ENCODE peak calls at places on chromosomes 12 and 14, in eight cellular contexts. One of them, this sample, is unnamed. For H3K27me3, the result is how much of the 10 kb centered on the place peaks cover.

GRCh38 chr14:88825078-88825458 is 617 bp downstream of the TTC8 start:
- DNase-seq in IMR-90: peak
- DNase-seq in heart right ventricle: no peak
- DNase-seq in HL-60: no peak
- DNase-seq in GM23338: no peak
- DNase-seq in lower lobe of right lung: no peak
- DNase-seq in sigmoid colon: no peak
- DNase-seq in kidney epithelial cell: no peak
- DNase-seq in this sample: no peak

GRCh38 chr12:123180171-123180570 is 29.3 kb upstream of the PITPNM2 start:
- DNase-seq in lower lobe of right lung: no peak
- DNase-seq in kidney epithelial cell: no peak
- DNase-seq in sigmoid colon: no peak
- DNase-seq in GM23338: no peak
- DNase-seq in HL-60: no peak
- DNase-seq in IMR-90: no peak
- DNase-seq in heart right ventricle: no peak
- DNase-seq in this sample: no peak

GRCh38 chr12:14952295-14952995 is 9.0 kb downstream of the ARHGDIB start:
- DNase-seq in lower lobe of right lung: no peak
- DNase-seq in GM23338: no peak
- DNase-seq in sigmoid colon: no peak
- DNase-seq in HL-60: peak
- DNase-seq in IMR-90: peak
- DNase-seq in kidney epithelial cell: peak
- DNase-seq in heart right ventricle: peak
- DNase-seq in this sample: peak

GRCh38 chr12:49059385-49060232 is 985 bp downstream of the KMT2D start:
- DNase-seq in GM23338: peak
- DNase-seq in sigmoid colon: no peak
- DNase-seq in IMR-90: no peak
- DNase-seq in lower lobe of right lung: no peak
- DNase-seq in HL-60: no peak
- DNase-seq in heart right ventricle: no peak
- DNase-seq in kidney epithelial cell: no peak
- DNase-seq in this sample: no peak

GRCh38 chr14:95069018-95069417 is 88.3 kb downstream of the DICER1 start:
- DNase-seq in sigmoid colon: no peak
- DNase-seq in HL-60: no peak
- DNase-seq in kidney epithelial cell: no peak
- DNase-seq in GM23338: no peak
- DNase-seq in lower lobe of right lung: no peak
- DNase-seq in IMR-90: no peak
- DNase-seq in heart right ventricle: no peak
- DNase-seq in this sample: no peak

GRCh38 chr14:88248606-88249005 is 74.5 kb downstream of the KCNK10 start:
- DNase-seq in kidney epithelial cell: no peak
- DNase-seq in IMR-90: no peak
- DNase-seq in heart right ventricle: no peak
- DNase-seq in lower lobe of right lung: no peak
- DNase-seq in GM23338: no peak
- DNase-seq in sigmoid colon: no peak
- DNase-seq in HL-60: no peak
- DNase-seq in this sample: no peak

GRCh38 chr12:39036060-39036459 is 130.7 kb upstream of the CPNE8 start:
- DNase-seq in lower lobe of right lung: no peak
- DNase-seq in heart right ventricle: no peak
- DNase-seq in sigmoid colon: no peak
- DNase-seq in IMR-90: no peak
- DNase-seq in GM23338: no peak
- DNase-seq in HL-60: no peak
- DNase-seq in kidney epithelial cell: no peak
- DNase-seq in this sample: no peak

GRCh38 chr14:62661818-62662217 is 383.4 kb downstream of the KCNH5 start:
- DNase-seq in lower lobe of right lung: no peak
- DNase-seq in sigmoid colon: no peak
- DNase-seq in GM23338: no peak
- DNase-seq in heart right ventricle: no peak
- DNase-seq in IMR-90: peak
- DNase-seq in HL-60: no peak
- DNase-seq in kidney epithelial cell: no peak
- DNase-seq in this sample: no peak

GRCh38 chr14:106530423-106531107 is 1004.2 kb downstream of the TMEM121 start:
- DNase-seq in HL-60: no peak
- DNase-seq in heart right ventricle: no peak
- DNase-seq in IMR-90: no peak
- DNase-seq in lower lobe of right lung: no peak
- DNase-seq in sigmoid colon: no peak
- DNase-seq in GM23338: peak
- DNase-seq in kidney epithelial cell: no peak
- DNase-seq in this sample: peak

GRCh38 chr14:86961106-86961716 is 1031.8 kb downstream of the GALC start:
- DNase-seq in IMR-90: peak
- DNase-seq in GM23338: peak
- DNase-seq in heart right ventricle: no peak
- DNase-seq in lower lobe of right lung: no peak
- DNase-seq in HL-60: no peak
- DNase-seq in sigmoid colon: no peak
- DNase-seq in kidney epithelial cell: no peak
- DNase-seq in this sample: no peak

GRCh38 chr14:52961060-52961639 is 10.3 kb upstream of the FERMT2 start:
- DNase-seq in HL-60: peak
- DNase-seq in kidney epithelial cell: no peak
- DNase-seq in IMR-90: peak
- DNase-seq in heart right ventricle: peak
- DNase-seq in GM23338: peak
- DNase-seq in lower lobe of right lung: no peak
- DNase-seq in sigmoid colon: peak
- DNase-seq in this sample: no peak

GRCh38 chr12:111578971-111579340 is 20.2 kb downstream of the ATXN2 start:
- DNase-seq in GM23338: no peak
- DNase-seq in lower lobe of right lung: no peak
- DNase-seq in sigmoid colon: no peak
- DNase-seq in kidney epithelial cell: no peak
- DNase-seq in IMR-90: no peak
- DNase-seq in heart right ventricle: no peak
- DNase-seq in HL-60: no peak
- DNase-seq in this sample: no peak

GRCh38 chr12:111404362-111405148 is 1.2 kb upstream of the SH2B3 start:
- DNase-seq in lower lobe of right lung: peak
- DNase-seq in IMR-90: no peak
- DNase-seq in heart right ventricle: no peak
- DNase-seq in GM23338: peak
- DNase-seq in sigmoid colon: peak
- DNase-seq in kidney epithelial cell: no peak
- DNase-seq in HL-60: no peak
- DNase-seq in this sample: peak

GRCh38 chr12:22856120-22856699 is 231.2 kb downstream of the ETNK1 start:
- DNase-seq in lower lobe of right lung: no peak
- DNase-seq in heart right ventricle: no peak
- DNase-seq in sigmoid colon: no peak
- DNase-seq in HL-60: no peak
- DNase-seq in IMR-90: peak
- DNase-seq in GM23338: peak
- DNase-seq in kidney epithelial cell: no peak
- DNase-seq in this sample: no peak

GRCh38 chr12:129052373-129052772 is 199.1 kb downstream of the GLT1D1 start:
- DNase-seq in GM23338: no peak
- DNase-seq in IMR-90: no peak
- DNase-seq in heart right ventricle: no peak
- DNase-seq in lower lobe of right lung: no peak
- DNase-seq in HL-60: no peak
- DNase-seq in sigmoid colon: no peak
- DNase-seq in kidney epithelial cell: no peak
- DNase-seq in this sample: no peak

GRCh38 chr12:11824736-11825135 is 175.3 kb downstream of the ETV6 start:
- DNase-seq in IMR-90: no peak
- DNase-seq in HL-60: no peak
- DNase-seq in GM23338: no peak
- DNase-seq in lower lobe of right lung: no peak
- DNase-seq in sigmoid colon: no peak
- DNase-seq in kidney epithelial cell: no peak
- DNase-seq in heart right ventricle: no peak
- DNase-seq in this sample: no peak

GRCh38 chr12:64943686-64944085 is 119.2 kb downstream of the TBC1D30 start:
- DNase-seq in heart right ventricle: no peak
- DNase-seq in lower lobe of right lung: no peak
- DNase-seq in kidney epithelial cell: no peak
- DNase-seq in GM23338: no peak
- DNase-seq in IMR-90: no peak
- DNase-seq in sigmoid colon: no peak
- DNase-seq in HL-60: peak
- DNase-seq in this sample: no peak

GRCh38 chr12:131493068-131493826 is 217.6 kb upstream of the SFSWAP start:
- DNase-seq in kidney epithelial cell: no peak
- DNase-seq in sigmoid colon: no peak
- DNase-seq in GM23338: no peak
- DNase-seq in HL-60: no peak
- DNase-seq in lower lobe of right lung: no peak
- DNase-seq in IMR-90: no peak
- DNase-seq in heart right ventricle: no peak
- DNase-seq in this sample: no peak

GRCh38 chr12:96171905-96172304 is 22.3 kb upstream of the ELK3 start:
- DNase-seq in kidney epithelial cell: no peak
- DNase-seq in sigmoid colon: no peak
- DNase-seq in HL-60: no peak
- DNase-seq in lower lobe of right lung: no peak
- DNase-seq in GM23338: no peak
- DNase-seq in IMR-90: no peak
- DNase-seq in heart right ventricle: no peak
- DNase-seq in this sample: no peak

GRCh38 chr12:102202556-102202955 is 4.9 kb upstream of the PMCH start:
- DNase-seq in HL-60: no peak
- DNase-seq in heart right ventricle: no peak
- DNase-seq in lower lobe of right lung: no peak
- DNase-seq in IMR-90: no peak
- DNase-seq in GM23338: no peak
- DNase-seq in kidney epithelial cell: no peak
- DNase-seq in sigmoid colon: no peak
- DNase-seq in this sample: no peak

GRCh38 chr12:8156845-8157244 is at the start of gene ZNF705A:
- DNase-seq in HL-60: peak
- DNase-seq in heart right ventricle: no peak
- DNase-seq in IMR-90: peak
- DNase-seq in kidney epithelial cell: peak
- DNase-seq in lower lobe of right lung: no peak
- DNase-seq in sigmoid colon: no peak
- DNase-seq in GM23338: no peak
- DNase-seq in this sample: no peak

DNA sequence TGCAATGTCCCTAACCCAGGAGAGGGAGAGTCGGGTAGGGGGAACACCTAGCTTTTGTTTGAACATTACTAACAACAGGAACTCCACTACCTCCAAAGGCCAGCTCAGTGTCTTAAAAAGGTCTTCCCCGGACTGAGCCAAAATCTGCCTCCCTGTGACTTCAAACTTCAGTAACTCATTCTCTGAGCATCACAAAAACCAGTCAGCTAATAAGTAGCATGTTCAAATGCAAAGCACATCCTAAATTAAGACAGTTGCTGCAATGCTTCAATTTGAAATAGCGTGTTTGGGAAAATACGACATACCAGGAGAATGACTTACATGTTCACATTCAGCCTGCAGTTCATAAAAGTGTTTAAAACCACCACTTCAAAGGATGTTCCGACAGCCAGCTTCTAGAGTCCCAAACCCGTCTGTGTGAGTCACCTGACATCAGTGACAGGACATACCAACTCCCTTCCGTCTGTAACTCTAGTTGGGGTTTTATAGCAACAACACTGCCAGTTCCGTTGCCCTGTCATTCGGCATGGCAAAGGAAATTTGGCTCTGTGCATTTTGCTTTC is 13.0 kb downstream of the ZFP36L1 start:
- DNase-seq in lower lobe of right lung: no peak
- DNase-seq in sigmoid colon: peak
- DNase-seq in heart right ventricle: no peak
- DNase-seq in HL-60: no peak
- DNase-seq in IMR-90: peak
- DNase-seq in GM23338: no peak
- DNase-seq in kidney epithelial cell: peak
- DNase-seq in this sample: peak
- H3K4me3 ChIP-seq in lower lobe of right lung: no peak
- H3K4me3 ChIP-seq in sigmoid colon: no peak
- H3K4me3 ChIP-seq in heart right ventricle: peak
- H3K4me3 ChIP-seq in HL-60: no peak
- H3K4me3 ChIP-seq in IMR-90: no peak
- H3K4me3 ChIP-seq in GM23338: no peak
- H3K4me3 ChIP-seq in kidney epithelial cell: no peak
- H3K4me3 ChIP-seq in this sample: peak

DNA sequence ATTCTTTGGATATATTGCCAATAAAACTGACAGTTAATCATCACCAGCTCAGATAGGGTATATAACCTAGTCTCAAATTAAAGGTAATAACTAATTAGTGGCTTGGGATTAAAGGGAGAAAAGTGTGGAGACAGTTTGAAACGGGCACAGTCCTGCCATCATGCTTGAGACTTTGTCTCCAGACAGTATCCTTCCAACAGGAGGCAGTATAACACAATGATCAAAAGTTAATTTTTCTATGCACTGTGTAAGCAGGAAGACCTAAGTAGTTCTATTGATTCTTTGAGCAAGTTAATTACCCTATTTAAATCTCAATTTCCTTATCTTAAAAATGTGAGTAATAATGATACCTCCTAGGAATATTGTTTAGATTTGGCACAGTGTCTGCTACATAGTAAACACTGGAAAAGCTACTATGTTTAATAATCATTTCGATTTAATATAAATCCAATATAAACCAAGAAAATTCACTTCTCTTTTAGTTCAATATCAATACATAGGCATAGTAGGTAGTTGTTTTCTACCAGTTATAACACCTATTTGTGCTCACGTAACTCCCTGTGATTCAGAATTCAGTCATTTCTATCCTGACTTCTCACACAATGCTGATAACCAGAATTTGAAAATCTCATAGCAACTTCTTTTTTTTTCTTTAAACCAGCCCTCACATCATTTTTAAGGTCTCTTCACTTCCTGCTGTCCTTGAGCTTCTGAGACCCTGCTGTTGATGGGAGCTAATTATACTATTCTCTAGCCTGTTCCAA is 53.7 kb downstream of the GALNT4 start:
- DNase-seq in HL-60: peak
- DNase-seq in heart right ventricle: no peak
- DNase-seq in IMR-90: peak
- DNase-seq in lower lobe of right lung: no peak
- DNase-seq in kidney epithelial cell: no peak
- DNase-seq in sigmoid colon: no peak
- DNase-seq in GM23338: peak
- DNase-seq in this sample: no peak
- TF ChIP-seq CTCF in HL-60: peak
- TF ChIP-seq CTCF in heart right ventricle: peak
- TF ChIP-seq CTCF in IMR-90: peak
- TF ChIP-seq CTCF in lower lobe of right lung: peak
- TF ChIP-seq CTCF in kidney epithelial cell: peak
- TF ChIP-seq CTCF in sigmoid colon: peak
- TF ChIP-seq CTCF in GM23338: peak
- TF ChIP-seq CTCF in this sample: peak

GRCh38 chr14:103275000-103275399 is 59.0 kb upstream of the EIF5 start:
- DNase-seq in kidney epithelial cell: no peak
- DNase-seq in HL-60: no peak
- DNase-seq in IMR-90: no peak
- DNase-seq in heart right ventricle: no peak
- DNase-seq in sigmoid colon: no peak
- DNase-seq in GM23338: no peak
- DNase-seq in lower lobe of right lung: no peak
- DNase-seq in this sample: no peak
- H3K27me3 ChIP-seq in kidney epithelial cell: under half
- H3K27me3 ChIP-seq in HL-60: under half
- H3K27me3 ChIP-seq in IMR-90: half or more
- H3K27me3 ChIP-seq in heart right ventricle: half or more
- H3K27me3 ChIP-seq in sigmoid colon: half or more
- H3K27me3 ChIP-seq in GM23338: half or more
- H3K27me3 ChIP-seq in lower lobe of right lung: half or more
- H3K27me3 ChIP-seq in this sample: under half

GRCh38 chr12:105331805-105332251 is 1.3 kb downstream of the C12orf75 start:
- DNase-seq in GM23338: peak
- DNase-seq in kidney epithelial cell: no peak
- DNase-seq in lower lobe of right lung: no peak
- DNase-seq in heart right ventricle: no peak
- DNase-seq in sigmoid colon: no peak
- DNase-seq in HL-60: no peak
- DNase-seq in IMR-90: no peak
- DNase-seq in this sample: peak
- H3K4me3 ChIP-seq in GM23338: peak
- H3K4me3 ChIP-seq in kidney epithelial cell: peak
- H3K4me3 ChIP-seq in lower lobe of right lung: peak
- H3K4me3 ChIP-seq in heart right ventricle: peak
- H3K4me3 ChIP-seq in sigmoid colon: no peak
- H3K4me3 ChIP-seq in HL-60: no peak
- H3K4me3 ChIP-seq in IMR-90: peak
- H3K4me3 ChIP-seq in this sample: peak